ENCODE peak calls at places on chromosome 6, in nine cellular contexts. Q is hypothalamus, P is A549, M is AG09309, H is iris pigment epithelial cell, G is OCI-M1, C is T-helper 17 cell, K is left colon, I is SW480. N is an unnamed sample.

GRCh38 chr6:113291751-113292445 is 565.2 kb upstream of the MARCKS start:
- DNase-seq in I (no peak), Q (peak; percentile 11), C (no peak), P (no peak), K (no peak), G (no peak), M (no peak), H (peak; percentile 24), N (no peak)

GRCh38 chr6:35048031-35048613 is 93.0 kb downstream of the TCP11 start:
- DNase-seq in P (no peak), I (no peak), C (no peak), Q (peak; percentile 53), H (no peak), M (no peak), K (peak; percentile 19), G (no peak), N (no peak)

GRCh38 chr6:106572875-106573575 is 56.3 kb downstream of the RTN4IP1 start:
- DNase-seq in C (no peak), H (no peak), Q (no peak), P (no peak), I (no peak), G (no peak), K (no peak), M (no peak), N (no peak)

GRCh38 chr6:104957301-104958177 is 632 bp downstream of the LIN28B start:
- DNase-seq in P (peak; percentile 52), I (no peak), Q (no peak), G (peak; percentile 95), M (no peak), C (no peak), K (no peak), H (no peak), N (no peak)

GRCh38 chr6:166331503-166332133 is 10.7 kb downstream of the SFT2D1 start:
- DNase-seq in Q (no peak), I (no peak), K (no peak), M (no peak), H (no peak), C (no peak), G (no peak), P (no peak), N (no peak)

GRCh38 chr6:157047951-157048350 is 270.8 kb downstream of the ARID1B start:
- DNase-seq in P (no peak), G (no peak), M (no peak), K (no peak), C (no peak), H (peak; percentile 83), Q (no peak), I (no peak), N (no peak)

GRCh38 chr6:46653439-46653942 is 716 bp downstream of the SLC25A27 start:
- DNase-seq in C (no peak), Q (no peak), G (peak; percentile 22), K (no peak), P (no peak), I (no peak), H (no peak), M (no peak), N (no peak)

GRCh38 chr6:113258771-113259170 is 598.4 kb upstream of the MARCKS start:
- DNase-seq in I (no peak), G (no peak), K (no peak), M (no peak), H (no peak), P (no peak), C (no peak), Q (no peak), N (no peak)

GRCh38 chr6:163635315-163635714 is 220.8 kb downstream of the QKI start:
- DNase-seq in H (no peak), P (no peak), I (no peak), C (no peak), Q (no peak), K (no peak), G (no peak), M (no peak), N (no peak)

GRCh38 chr6:134065706-134066105 is 13.3 kb upstream of the SLC2A12 start:
- DNase-seq in P (peak; percentile 37), M (no peak), G (peak; percentile 51), Q (no peak), C (no peak), I (peak; percentile 52), K (no peak), H (peak; percentile 39), N (no peak)

GRCh38 chr6:13813621-13814175 is 659 bp downstream of the MCUR1 start:
- DNase-seq in P (peak; percentile 58), I (peak; percentile 63), C (peak; percentile 4), K (peak; percentile 81), G (peak; percentile 86), M (no peak), H (peak; percentile 58), Q (peak; percentile 61), N (peak; percentile 51)

GRCh38 chr6:32752580-32752979 is 10.8 kb downstream of the HLA-DQB2 start:
- DNase-seq in H (no peak), C (no peak), M (no peak), G (no peak), Q (no peak), K (peak; percentile 33), P (no peak), I (no peak), N (no peak)

GRCh38 chr6:99333068-99333467 is 16.4 kb downstream of the FAXC start:
- DNase-seq in I (no peak), M (no peak), C (no peak), H (no peak), P (no peak), K (no peak), Q (no peak), G (no peak), N (no peak)

GRCh38 chr6:26123675-26124549 is 36.7 kb downstream of the HFE start:
- DNase-seq in Q (peak; percentile 86), C (peak; percentile 64), G (peak; percentile 100), I (peak; percentile 99), M (peak; percentile 100), P (peak; percentile 98), K (peak; percentile 90), H (peak; percentile 100), N (peak; percentile 98)

GRCh38 chr6:56510984-56511531 is 131.6 kb downstream of the DST start:
- DNase-seq in G (peak; percentile 42), M (no peak), I (no peak), H (no peak), C (no peak), P (no peak), Q (no peak), K (peak; percentile 35), N (no peak)

GRCh38 chr6:3228791-3229565 is 1.5 kb upstream of the TUBB2B start:
- DNase-seq in G (peak; percentile 66), K (no peak), H (no peak), C (no peak), Q (peak; percentile 45), P (no peak), I (peak; percentile 59), M (no peak), N (no peak)

N was measured in brain microvascular endothelial cell.